ENCODE peak calls at places on chromosomes 5 and 9, in ten cellular contexts. One of them, this sample, is unnamed.

GRCh38 chr9:37436540-37436939 is 14.0 kb downstream of the GRHPR start:
- DNase-seq in OCI-M1: no peak
- DNase-seq in epithelial cell of esophagus: no peak
- DNase-seq in thyroid gland: no peak
- DNase-seq in GM06990: no peak
- DNase-seq in tibial nerve: no peak
- DNase-seq in ovary: no peak
- DNase-seq in dermis blood vessel endothelial cell: no peak
- DNase-seq in activated naive CD4-positive, alpha-beta T cell: no peak
- DNase-seq in WTC11: no peak
- DNase-seq in this sample: no peak

GRCh38 chr5:158898185-158899177 is 201.2 kb downstream of the EBF1 start:
- DNase-seq in OCI-M1: no peak
- DNase-seq in epithelial cell of esophagus: no peak
- DNase-seq in thyroid gland: no peak
- DNase-seq in GM06990: peak
- DNase-seq in tibial nerve: no peak
- DNase-seq in ovary: no peak
- DNase-seq in dermis blood vessel endothelial cell: no peak
- DNase-seq in activated naive CD4-positive, alpha-beta T cell: no peak
- DNase-seq in WTC11: no peak
- DNase-seq in this sample: no peak

GRCh38 chr5:134051305-134051704 is 46.5 kb upstream of the VDAC1 start:
- DNase-seq in OCI-M1: no peak
- DNase-seq in epithelial cell of esophagus: peak
- DNase-seq in thyroid gland: no peak
- DNase-seq in GM06990: no peak
- DNase-seq in tibial nerve: no peak
- DNase-seq in ovary: no peak
- DNase-seq in dermis blood vessel endothelial cell: no peak
- DNase-seq in activated naive CD4-positive, alpha-beta T cell: no peak
- DNase-seq in WTC11: no peak
- DNase-seq in this sample: no peak

GRCh38 chr9:120307599-120307998 is 272.4 kb downstream of the CDK5RAP2 start:
- DNase-seq in OCI-M1: no peak
- DNase-seq in epithelial cell of esophagus: no peak
- DNase-seq in thyroid gland: no peak
- DNase-seq in GM06990: no peak
- DNase-seq in tibial nerve: no peak
- DNase-seq in ovary: no peak
- DNase-seq in dermis blood vessel endothelial cell: no peak
- DNase-seq in activated naive CD4-positive, alpha-beta T cell: no peak
- DNase-seq in WTC11: no peak
- DNase-seq in this sample: no peak

GRCh38 chr5:173497685-173498084 is 118.8 kb downstream of the BOD1 start:
- DNase-seq in OCI-M1: no peak
- DNase-seq in epithelial cell of esophagus: no peak
- DNase-seq in thyroid gland: no peak
- DNase-seq in GM06990: no peak
- DNase-seq in tibial nerve: no peak
- DNase-seq in ovary: no peak
- DNase-seq in dermis blood vessel endothelial cell: no peak
- DNase-seq in activated naive CD4-positive, alpha-beta T cell: no peak
- DNase-seq in WTC11: no peak
- DNase-seq in this sample: no peak

GRCh38 chr9:127606043-127606442 is 6.0 kb upstream of the STXBP1 start:
- DNase-seq in OCI-M1: no peak
- DNase-seq in epithelial cell of esophagus: no peak
- DNase-seq in thyroid gland: no peak
- DNase-seq in GM06990: no peak
- DNase-seq in tibial nerve: no peak
- DNase-seq in ovary: no peak
- DNase-seq in dermis blood vessel endothelial cell: no peak
- DNase-seq in activated naive CD4-positive, alpha-beta T cell: no peak
- DNase-seq in WTC11: no peak
- DNase-seq in this sample: no peak

GRCh38 chr9:6243746-6244145 is 28.1 kb downstream of the IL33 start:
- DNase-seq in OCI-M1: no peak
- DNase-seq in epithelial cell of esophagus: peak
- DNase-seq in thyroid gland: no peak
- DNase-seq in GM06990: no peak
- DNase-seq in tibial nerve: no peak
- DNase-seq in ovary: no peak
- DNase-seq in dermis blood vessel endothelial cell: no peak
- DNase-seq in activated naive CD4-positive, alpha-beta T cell: no peak
- DNase-seq in WTC11: no peak
- DNase-seq in this sample: no peak

GRCh38 chr5:149381986-149382338 is 2.9 kb upstream of the IL17B start:
- DNase-seq in OCI-M1: peak
- DNase-seq in epithelial cell of esophagus: peak
- DNase-seq in thyroid gland: peak
- DNase-seq in GM06990: peak
- DNase-seq in tibial nerve: peak
- DNase-seq in ovary: peak
- DNase-seq in dermis blood vessel endothelial cell: peak
- DNase-seq in activated naive CD4-positive, alpha-beta T cell: peak
- DNase-seq in WTC11: peak
- DNase-seq in this sample: peak

GRCh38 chr5:151686673-151687378 is at the start of gene SPARC:
- DNase-seq in OCI-M1: peak
- DNase-seq in epithelial cell of esophagus: peak
- DNase-seq in thyroid gland: peak
- DNase-seq in GM06990: peak
- DNase-seq in tibial nerve: peak
- DNase-seq in ovary: peak
- DNase-seq in dermis blood vessel endothelial cell: peak
- DNase-seq in activated naive CD4-positive, alpha-beta T cell: no peak
- DNase-seq in WTC11: peak
- DNase-seq in this sample: peak

GRCh38 chr9:16128003-16128402 is 575.2 kb downstream of the CCDC171 start:
- DNase-seq in OCI-M1: no peak
- DNase-seq in epithelial cell of esophagus: no peak
- DNase-seq in thyroid gland: no peak
- DNase-seq in GM06990: no peak
- DNase-seq in tibial nerve: no peak
- DNase-seq in ovary: no peak
- DNase-seq in dermis blood vessel endothelial cell: no peak
- DNase-seq in activated naive CD4-positive, alpha-beta T cell: no peak
- DNase-seq in WTC11: no peak
- DNase-seq in this sample: no peak

GRCh38 chr9:101572316-101572715 is 22.5 kb downstream of the PPP3R2 start:
- DNase-seq in OCI-M1: no peak
- DNase-seq in epithelial cell of esophagus: no peak
- DNase-seq in thyroid gland: no peak
- DNase-seq in GM06990: no peak
- DNase-seq in tibial nerve: no peak
- DNase-seq in ovary: no peak
- DNase-seq in dermis blood vessel endothelial cell: no peak
- DNase-seq in activated naive CD4-positive, alpha-beta T cell: no peak
- DNase-seq in WTC11: no peak
- DNase-seq in this sample: no peak

GRCh38 chr5:120446068-120446492 is 18.0 kb upstream of the PRR16 start:
- DNase-seq in OCI-M1: no peak
- DNase-seq in epithelial cell of esophagus: peak
- DNase-seq in thyroid gland: no peak
- DNase-seq in GM06990: no peak
- DNase-seq in tibial nerve: no peak
- DNase-seq in ovary: peak
- DNase-seq in dermis blood vessel endothelial cell: peak
- DNase-seq in activated naive CD4-positive, alpha-beta T cell: no peak
- DNase-seq in WTC11: no peak
- DNase-seq in this sample: peak

GRCh38 chr5:152514827-152515397 is 109.8 kb upstream of the NMUR2 start:
- DNase-seq in OCI-M1: peak
- DNase-seq in epithelial cell of esophagus: peak
- DNase-seq in thyroid gland: no peak
- DNase-seq in GM06990: no peak
- DNase-seq in tibial nerve: no peak
- DNase-seq in ovary: no peak
- DNase-seq in dermis blood vessel endothelial cell: peak
- DNase-seq in activated naive CD4-positive, alpha-beta T cell: no peak
- DNase-seq in WTC11: no peak
- DNase-seq in this sample: no peak

GRCh38 chr5:72134226-72134625 is 27.0 kb downstream of the MAP1B start:
- DNase-seq in OCI-M1: peak
- DNase-seq in epithelial cell of esophagus: peak
- DNase-seq in thyroid gland: no peak
- DNase-seq in GM06990: no peak
- DNase-seq in tibial nerve: no peak
- DNase-seq in ovary: no peak
- DNase-seq in dermis blood vessel endothelial cell: peak
- DNase-seq in activated naive CD4-positive, alpha-beta T cell: no peak
- DNase-seq in WTC11: no peak
- DNase-seq in this sample: no peak

GRCh38 chr5:24492231-24492630 is 152.5 kb downstream of the CDH10 start:
- DNase-seq in OCI-M1: peak
- DNase-seq in epithelial cell of esophagus: peak
- DNase-seq in thyroid gland: no peak
- DNase-seq in GM06990: no peak
- DNase-seq in tibial nerve: no peak
- DNase-seq in ovary: no peak
- DNase-seq in dermis blood vessel endothelial cell: no peak
- DNase-seq in activated naive CD4-positive, alpha-beta T cell: no peak
- DNase-seq in WTC11: no peak
- DNase-seq in this sample: no peak

GRCh38 chr5:140328036-140328764 is 18.2 kb downstream of the HBEGF start:
- DNase-seq in OCI-M1: no peak
- DNase-seq in epithelial cell of esophagus: no peak
- DNase-seq in thyroid gland: no peak
- DNase-seq in GM06990: no peak
- DNase-seq in tibial nerve: no peak
- DNase-seq in ovary: no peak
- DNase-seq in dermis blood vessel endothelial cell: no peak
- DNase-seq in activated naive CD4-positive, alpha-beta T cell: no peak
- DNase-seq in WTC11: no peak
- DNase-seq in this sample: no peak

GRCh38 chr5:168898261-168898911 is 319.2 kb upstream of the PANK3 start:
- DNase-seq in OCI-M1: no peak
- DNase-seq in epithelial cell of esophagus: no peak
- DNase-seq in thyroid gland: no peak
- DNase-seq in GM06990: no peak
- DNase-seq in tibial nerve: no peak
- DNase-seq in ovary: no peak
- DNase-seq in dermis blood vessel endothelial cell: no peak
- DNase-seq in activated naive CD4-positive, alpha-beta T cell: no peak
- DNase-seq in WTC11: no peak
- DNase-seq in this sample: no peak

GRCh38 chr5:35009059-35009458 is 38.7 kb downstream of the AGXT2 start:
- DNase-seq in OCI-M1: no peak
- DNase-seq in epithelial cell of esophagus: no peak
- DNase-seq in thyroid gland: no peak
- DNase-seq in GM06990: no peak
- DNase-seq in tibial nerve: no peak
- DNase-seq in ovary: no peak
- DNase-seq in dermis blood vessel endothelial cell: no peak
- DNase-seq in activated naive CD4-positive, alpha-beta T cell: no peak
- DNase-seq in WTC11: no peak
- DNase-seq in this sample: no peak

GRCh38 chr5:72598461-72599433 is 91.5 kb upstream of the ZNF366 start:
- DNase-seq in OCI-M1: peak
- DNase-seq in epithelial cell of esophagus: peak
- DNase-seq in thyroid gland: no peak
- DNase-seq in GM06990: peak
- DNase-seq in tibial nerve: no peak
- DNase-seq in ovary: no peak
- DNase-seq in dermis blood vessel endothelial cell: peak
- DNase-seq in activated naive CD4-positive, alpha-beta T cell: no peak
- DNase-seq in WTC11: no peak
- DNase-seq in this sample: no peak

GRCh38 chr5:135729582-135729879 is 104.9 kb upstream of the SLC25A48 start:
- DNase-seq in OCI-M1: peak
- DNase-seq in epithelial cell of esophagus: peak
- DNase-seq in thyroid gland: no peak
- DNase-seq in GM06990: no peak
- DNase-seq in tibial nerve: no peak
- DNase-seq in ovary: no peak
- DNase-seq in dermis blood vessel endothelial cell: no peak
- DNase-seq in activated naive CD4-positive, alpha-beta T cell: no peak
- DNase-seq in WTC11: no peak
- DNase-seq in this sample: no peak

GRCh38 chr5:32042571-32042970 is 131.5 kb downstream of the GOLPH3 start:
- DNase-seq in OCI-M1: no peak
- DNase-seq in epithelial cell of esophagus: peak
- DNase-seq in thyroid gland: no peak
- DNase-seq in GM06990: no peak
- DNase-seq in tibial nerve: peak
- DNase-seq in ovary: no peak
- DNase-seq in dermis blood vessel endothelial cell: no peak
- DNase-seq in activated naive CD4-positive, alpha-beta T cell: no peak
- DNase-seq in WTC11: no peak
- DNase-seq in this sample: no peak

GRCh38 chr5:107860044-107860443 is 189.3 kb upstream of the EFNA5 start:
- DNase-seq in OCI-M1: peak
- DNase-seq in epithelial cell of esophagus: no peak
- DNase-seq in thyroid gland: no peak
- DNase-seq in GM06990: no peak
- DNase-seq in tibial nerve: no peak
- DNase-seq in ovary: no peak
- DNase-seq in dermis blood vessel endothelial cell: no peak
- DNase-seq in activated naive CD4-positive, alpha-beta T cell: no peak
- DNase-seq in WTC11: no peak
- DNase-seq in this sample: no peak

GRCh38 chr9:106771618-106772017 is 91.3 kb upstream of the ZNF462 start:
- DNase-seq in OCI-M1: no peak
- DNase-seq in epithelial cell of esophagus: no peak
- DNase-seq in thyroid gland: no peak
- DNase-seq in GM06990: no peak
- DNase-seq in tibial nerve: no peak
- DNase-seq in ovary: no peak
- DNase-seq in dermis blood vessel endothelial cell: no peak
- DNase-seq in activated naive CD4-positive, alpha-beta T cell: no peak
- DNase-seq in WTC11: no peak
- DNase-seq in this sample: peak

GRCh38 chr9:124004608-124005007 is 7.0 kb upstream of the LHX2 start:
- DNase-seq in OCI-M1: no peak
- DNase-seq in epithelial cell of esophagus: no peak
- DNase-seq in thyroid gland: no peak
- DNase-seq in GM06990: no peak
- DNase-seq in tibial nerve: no peak
- DNase-seq in ovary: no peak
- DNase-seq in dermis blood vessel endothelial cell: no peak
- DNase-seq in activated naive CD4-positive, alpha-beta T cell: no peak
- DNase-seq in WTC11: no peak
- DNase-seq in this sample: no peak

GRCh38 chr9:122084276-122084675 is 8.8 kb downstream of the TTLL11 start:
- DNase-seq in OCI-M1: no peak
- DNase-seq in epithelial cell of esophagus: no peak
- DNase-seq in thyroid gland: no peak
- DNase-seq in GM06990: no peak
- DNase-seq in tibial nerve: no peak
- DNase-seq in ovary: no peak
- DNase-seq in dermis blood vessel endothelial cell: no peak
- DNase-seq in activated naive CD4-positive, alpha-beta T cell: no peak
- DNase-seq in WTC11: no peak
- DNase-seq in this sample: no peak

GRCh38 chr9:70952131-70952727 is 169.2 kb downstream of the TRPM3 start:
- DNase-seq in OCI-M1: no peak
- DNase-seq in epithelial cell of esophagus: no peak
- DNase-seq in thyroid gland: no peak
- DNase-seq in GM06990: no peak
- DNase-seq in tibial nerve: no peak
- DNase-seq in ovary: no peak
- DNase-seq in dermis blood vessel endothelial cell: no peak
- DNase-seq in activated naive CD4-positive, alpha-beta T cell: no peak
- DNase-seq in WTC11: no peak
- DNase-seq in this sample: no peak

GRCh38 chr5:132370241-132370820 is 821 bp downstream of the SLC22A5 start:
- DNase-seq in OCI-M1: no peak
- DNase-seq in epithelial cell of esophagus: no peak
- DNase-seq in thyroid gland: no peak
- DNase-seq in GM06990: no peak
- DNase-seq in tibial nerve: no peak
- DNase-seq in ovary: no peak
- DNase-seq in dermis blood vessel endothelial cell: no peak
- DNase-seq in activated naive CD4-positive, alpha-beta T cell: no peak
- DNase-seq in WTC11: no peak
- DNase-seq in this sample: no peak

GRCh38 chr9:84140535-84141101 is 160.0 kb downstream of the RMI1 start:
- DNase-seq in OCI-M1: no peak
- DNase-seq in epithelial cell of esophagus: no peak
- DNase-seq in thyroid gland: peak
- DNase-seq in GM06990: peak
- DNase-seq in tibial nerve: no peak
- DNase-seq in ovary: peak
- DNase-seq in dermis blood vessel endothelial cell: peak
- DNase-seq in activated naive CD4-positive, alpha-beta T cell: no peak
- DNase-seq in WTC11: peak
- DNase-seq in this sample: no peak

This sample was measured in heart right ventricle.